ENCODE peak calls at places on chromosomes 5 and 9, in six cellular contexts. One of them, this sample, is unnamed.

GRCh38 chr5:146039420-146039819 is 66.0 kb downstream of the PLAC8L1 start:
- DNase-seq in EL: no peak
- DNase-seq in GM04504: no peak
- DNase-seq in NCI-H1105: no peak
- DNase-seq in A673: peak
- DNase-seq in stimulated activated CD8-positive, alpha-beta memory T cell treated with anti-CD3 and anti-CD28 coated beads, Interleukin-2, amount 100 ng/mL, for 48 hours: no peak
- DNase-seq in this sample: no peak

GRCh38 chr9:91208837-91209236 is 152.9 kb downstream of the AUH start:
- DNase-seq in GM04504: no peak
- DNase-seq in A673: no peak
- DNase-seq in EL: no peak
- DNase-seq in stimulated activated CD8-positive, alpha-beta memory T cell treated with anti-CD3 and anti-CD28 coated beads, Interleukin-2, amount 100 ng/mL, for 48 hours: no peak
- DNase-seq in NCI-H1105: no peak
- DNase-seq in this sample: no peak

GRCh38 chr9:85212209-85212608 is 529.5 kb downstream of the AGTPBP1 start:
- DNase-seq in NCI-H1105: no peak
- DNase-seq in EL: peak
- DNase-seq in stimulated activated CD8-positive, alpha-beta memory T cell treated with anti-CD3 and anti-CD28 coated beads, Interleukin-2, amount 100 ng/mL, for 48 hours: no peak
- DNase-seq in A673: no peak
- DNase-seq in GM04504: no peak
- DNase-seq in this sample: no peak

GRCh38 chr5:14440598-14441401 is 140.8 kb upstream of the OTULINL start:
- DNase-seq in GM04504: peak
- DNase-seq in A673: peak
- DNase-seq in NCI-H1105: peak
- DNase-seq in EL: peak
- DNase-seq in stimulated activated CD8-positive, alpha-beta memory T cell treated with anti-CD3 and anti-CD28 coated beads, Interleukin-2, amount 100 ng/mL, for 48 hours: no peak
- DNase-seq in this sample: peak

GRCh38 chr9:34546834-34547827 is 24.3 kb upstream of the ENHO start:
- DNase-seq in stimulated activated CD8-positive, alpha-beta memory T cell treated with anti-CD3 and anti-CD28 coated beads, Interleukin-2, amount 100 ng/mL, for 48 hours: peak
- DNase-seq in EL: peak
- DNase-seq in NCI-H1105: peak
- DNase-seq in GM04504: peak
- DNase-seq in A673: peak
- DNase-seq in this sample: no peak

GRCh38 chr9:94783121-94783664 is 56.7 kb downstream of the AOPEP start:
- DNase-seq in stimulated activated CD8-positive, alpha-beta memory T cell treated with anti-CD3 and anti-CD28 coated beads, Interleukin-2, amount 100 ng/mL, for 48 hours: peak
- DNase-seq in A673: peak
- DNase-seq in NCI-H1105: peak
- DNase-seq in EL: peak
- DNase-seq in GM04504: peak
- DNase-seq in this sample: peak

GRCh38 chr5:170711300-170711699 is 72.2 kb upstream of the GABRP start:
- DNase-seq in NCI-H1105: no peak
- DNase-seq in A673: no peak
- DNase-seq in EL: no peak
- DNase-seq in stimulated activated CD8-positive, alpha-beta memory T cell treated with anti-CD3 and anti-CD28 coated beads, Interleukin-2, amount 100 ng/mL, for 48 hours: no peak
- DNase-seq in GM04504: no peak
- DNase-seq in this sample: no peak

GRCh38 chr5:14267166-14267838 is 124.2 kb downstream of the TRIO start:
- DNase-seq in GM04504: no peak
- DNase-seq in NCI-H1105: no peak
- DNase-seq in EL: peak
- DNase-seq in stimulated activated CD8-positive, alpha-beta memory T cell treated with anti-CD3 and anti-CD28 coated beads, Interleukin-2, amount 100 ng/mL, for 48 hours: no peak
- DNase-seq in A673: peak
- DNase-seq in this sample: no peak

GRCh38 chr9:12723409-12724028 is 30.3 kb downstream of the TYRP1 start:
- DNase-seq in EL: peak
- DNase-seq in NCI-H1105: no peak
- DNase-seq in stimulated activated CD8-positive, alpha-beta memory T cell treated with anti-CD3 and anti-CD28 coated beads, Interleukin-2, amount 100 ng/mL, for 48 hours: no peak
- DNase-seq in A673: peak
- DNase-seq in GM04504: no peak
- DNase-seq in this sample: no peak

GRCh38 chr5:89289604-89290003 is 406.6 kb upstream of the MEF2C start:
- DNase-seq in GM04504: no peak
- DNase-seq in NCI-H1105: no peak
- DNase-seq in stimulated activated CD8-positive, alpha-beta memory T cell treated with anti-CD3 and anti-CD28 coated beads, Interleukin-2, amount 100 ng/mL, for 48 hours: no peak
- DNase-seq in EL: peak
- DNase-seq in A673: no peak
- DNase-seq in this sample: no peak